ENCODE peak calls at places on chromosomes 12 and 14, in six cellular contexts. E, Z, A, S, Q and X are unnamed samples.

GRCh38 chr14:33617154-33617553 is 333.7 kb downstream of the EGLN3 start:
- DNase-seq in E (no peak), Z (no peak), A (no peak), S (no peak), Q (peak; percentile 76), X (peak; percentile 75)

GRCh38 chr14:74531467-74531866 is 37.9 kb downstream of the ISCA2 start:
- DNase-seq in E (peak; percentile 63), Z (no peak), A (peak; percentile 45), S (no peak), Q (peak; percentile 72), X (peak; percentile 51)

GRCh38 chr14:104542871-104543830 is 36.4 kb upstream of the C14orf180 start:
- DNase-seq in E (no peak), Z (no peak), A (no peak), S (no peak), Q (no peak), X (no peak)

GRCh38 chr14:96626916-96627315 is 124.7 kb downstream of the PAPOLA start:
- DNase-seq in E (no peak), Z (peak; percentile 26), A (no peak), S (peak; percentile 5), Q (no peak), X (no peak)

GRCh38 chr14:105455766-105456660 is 18.6 kb upstream of the CRIP2 start:
- DNase-seq in E (no peak), Z (no peak), A (no peak), S (no peak), Q (no peak), X (no peak)

GRCh38 chr14:73457050-73457934 is 1.1 kb downstream of the NUMB start:
- DNase-seq in E (no peak), Z (peak; percentile 60), A (peak; percentile 54), S (no peak), Q (no peak), X (peak; percentile 33)

GRCh38 chr12:121513464-121514183 is 67.2 kb downstream of the KDM2B start:
- DNase-seq in E (peak; percentile 64), Z (no peak), A (peak; percentile 43), S (peak; percentile 75), Q (no peak), X (no peak)

GRCh38 chr14:68300608-68301007 is 481.0 kb downstream of the RAD51B start:
- DNase-seq in E (no peak), Z (no peak), A (no peak), S (no peak), Q (no peak), X (no peak)

GRCh38 chr12:65470261-65470660 is 191.8 kb downstream of the MSRB3 start:
- DNase-seq in E (no peak), Z (no peak), A (no peak), S (no peak), Q (no peak), X (peak; percentile 82)

GRCh38 chr12:125533434-125534029 is 468.3 kb downstream of the AACS start:
- DNase-seq in E (no peak), Z (no peak), A (no peak), S (no peak), Q (peak; percentile 10), X (no peak)

GRCh38 chr12:48717252-48717695 is 767 bp upstream of the CCNT1 start:
- DNase-seq in E (no peak), Z (no peak), A (no peak), S (no peak), Q (peak; percentile 31), X (peak; percentile 2)

DNA sequence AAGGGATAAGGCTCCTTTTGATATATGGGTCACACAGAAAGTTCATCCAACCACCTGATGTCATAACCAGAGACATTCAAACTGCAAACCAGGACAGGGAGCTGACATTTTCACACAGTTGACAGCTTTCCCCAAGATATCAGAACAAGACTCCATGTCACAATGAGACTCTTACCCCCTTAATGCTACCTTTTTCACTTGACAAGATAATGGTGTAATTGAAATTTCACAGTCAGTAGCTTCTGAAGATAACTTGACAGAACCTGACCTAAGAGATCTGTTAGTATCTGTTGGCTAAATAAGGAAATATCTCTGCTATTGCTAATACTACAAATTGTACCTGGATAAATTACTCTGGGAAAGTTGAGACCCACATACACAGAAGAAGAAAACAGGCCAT is 187.3 kb downstream of the C12orf50 start:
- DNase-seq in E (no peak), Z (no peak), A (no peak), S (no peak), Q (no peak), X (no peak)
- H3K4me3 ChIP-seq in E (no peak overlapping the region), Z (no peak overlapping the region), A (no peak overlapping the region), S (no peak overlapping the region), Q (no peak overlapping the region), X (no peak overlapping the region)

GRCh38 chr12:6605425-6606330 is 1.5 kb downstream of the CHD4 start:
- DNase-seq in E (no peak), Z (peak; percentile 52), A (no peak), S (no peak), Q (peak; percentile 28), X (no peak)
- TF ChIP-seq CTCF in E (no peak), Z (no peak), A (no peak), S (no peak), Q (no peak), X (no peak)

GRCh38 chr14:63205850-63206249 is 1.6 kb downstream of the RHOJ start:
- DNase-seq in E (no peak), Z (no peak), A (no peak), S (no peak), Q (peak; percentile 49), X (no peak)
- H3K4me3 ChIP-seq in E (no peak overlapping the region), Z (peak overlapping the region; percentile 63), A (peak overlapping the region; percentile 36), S (no peak overlapping the region), Q (peak overlapping the region; percentile 76), X (no peak overlapping the region)

GRCh38 chr12:103397536-103397935 is 98.2 kb downstream of the C12orf42 start:
- DNase-seq in E (no peak), Z (no peak), A (no peak), S (no peak), Q (no peak), X (no peak)

GRCh38 chr12:103399986-103400385 is 95.8 kb downstream of the C12orf42 start:
- DNase-seq in E (no peak), Z (no peak), A (no peak), S (no peak), Q (no peak), X (no peak)

DNA sequence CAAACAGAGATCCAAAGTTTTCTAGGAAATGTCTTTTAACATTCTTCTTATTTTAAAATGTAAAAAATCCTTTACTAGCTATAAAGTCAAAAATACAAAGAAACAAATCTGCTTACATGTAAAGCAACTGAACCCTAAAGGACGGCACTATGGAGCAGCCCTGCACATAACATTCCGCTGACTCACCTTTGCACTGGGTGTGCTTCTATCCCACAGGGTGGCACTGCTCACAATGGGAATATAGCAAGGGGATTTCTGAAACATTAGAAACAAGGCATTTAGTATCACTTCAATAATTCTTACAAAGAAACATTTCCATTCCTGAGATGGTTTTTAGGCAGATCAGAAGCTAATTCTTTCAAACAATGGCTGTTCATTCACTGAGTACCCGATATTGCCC is 94.3 kb downstream of the C12orf42 start:
- DNase-seq in E (peak; percentile 7), Z (no peak), A (no peak), S (no peak), Q (no peak), X (no peak)
- TF ChIP-seq CTCF in E (peak; percentile 33), Z (no peak), A (no peak), S (no peak), Q (no peak), X (no peak)

GRCh38 chr14:69712637-69713088 is 54.3 kb upstream of the SRSF5 start:
- DNase-seq in E (no peak), Z (peak; percentile 66), A (peak; percentile 82), S (no peak), Q (no peak), X (no peak)
- H3K4me3 ChIP-seq in E (no peak overlapping the region), Z (no peak overlapping the region), A (no peak overlapping the region), S (no peak overlapping the region), Q (no peak overlapping the region), X (no peak overlapping the region)